ENCODE peak calls at places on chromosomes 3 and 15, in nine cellular contexts. E, Z, S, K, J, Y, P, Q and F are unnamed samples.

GRCh38 chr3:29949131-29949530 is 657.3 kb upstream of the TGFBR2 start:
- DNase-seq in J (no peak), S (no peak), Y (no peak), Z (no peak), P (no peak), K (no peak), Q (no peak), E (no peak), F (no peak)

GRCh38 chr3:58719684-58720083 is 53.1 kb upstream of the FAM3D start:
- DNase-seq in E (no peak), K (no peak), S (peak), Q (no peak), P (no peak), J (no peak), Y (no peak), Z (no peak), F (no peak)

GRCh38 chr15:29541309-29541708 is 271.7 kb upstream of the NSMCE3 start:
- DNase-seq in P (no peak), S (no peak), Q (no peak), Y (no peak), K (no peak), Z (no peak), E (no peak), J (no peak), F (no peak)

GRCh38 chr15:99158626-99159412 is 53.9 kb downstream of the SYNM start:
- DNase-seq in Y (no peak), K (no peak), J (no peak), Q (no peak), Z (no peak), S (no peak), E (no peak), P (no peak), F (no peak)

GRCh38 chr15:88658070-88658965 is 19.5 kb downstream of the ISG20 start:
- DNase-seq in Y (no peak), S (no peak), Q (no peak), E (no peak), K (no peak), Z (peak), P (no peak), J (no peak), F (no peak)

GRCh38 chr15:70906842-70907241 is 14.2 kb downstream of the LRRC49 start:
- DNase-seq in J (no peak), E (no peak), P (no peak), K (no peak), Q (no peak), Z (no peak), Y (no peak), S (no peak), F (no peak)

GRCh38 chr3:121752261-121752660 is 2.7 kb upstream of the GOLGB1 start:
- DNase-seq in Y (no peak), S (no peak), Z (no peak), K (no peak), P (no peak), E (no peak), Q (no peak), J (no peak), F (no peak)

GRCh38 chr3:175879417-175879816 is 1020.3 kb downstream of the NAALADL2 start:
- DNase-seq in S (no peak), Y (no peak), J (no peak), K (no peak), Q (no peak), P (no peak), Z (no peak), E (no peak), F (no peak)

GRCh38 chr3:53702776-53703175 is 143.4 kb downstream of the CHDH start:
- DNase-seq in P (no peak), Y (no peak), E (no peak), Q (no peak), K (no peak), J (no peak), Z (no peak), S (no peak), F (no peak)

GRCh38 chr3:192929755-192930491 is 12.3 kb upstream of the MB21D2 start:
- DNase-seq in E (no peak), Y (no peak), P (no peak), J (no peak), S (peak), Q (no peak), Z (no peak), K (no peak), F (no peak)

GRCh38 chr3:186239321-186239720 is 122.7 kb downstream of the DGKG start:
- DNase-seq in E (peak), J (no peak), S (peak), Y (no peak), Q (peak), P (no peak), Z (no peak), K (no peak), F (peak)

GRCh38 chr15:72751751-72752455 is 31.7 kb downstream of the ADPGK start:
- DNase-seq in Q (no peak), S (no peak), K (no peak), J (no peak), E (no peak), P (no peak), Y (no peak), Z (no peak), F (no peak)

GRCh38 chr15:27399236-27399635 is 428.3 kb downstream of the GABRG3 start:
- DNase-seq in K (no peak), J (no peak), Y (no peak), Z (no peak), P (no peak), Q (no peak), E (no peak), S (no peak), F (no peak)

GRCh38 chr15:40859206-40859851 is 14.7 kb downstream of the RHOV start:
- DNase-seq in Z (peak), E (peak), Y (peak), S (peak), J (peak), P (peak), Q (peak), K (peak), F (peak)

GRCh38 chr3:146496246-146496645 is 26.9 kb upstream of the PLSCR2 start:
- DNase-seq in K (no peak), P (no peak), J (no peak), S (no peak), E (no peak), Z (no peak), Y (no peak), Q (no peak), F (no peak)

GRCh38 chr3:37910666-37911400 is 49.2 kb downstream of the CTDSPL start:
- DNase-seq in P (no peak), K (no peak), Q (no peak), S (no peak), J (no peak), Y (no peak), Z (no peak), E (no peak), F (no peak)

GRCh38 chr3:182212479-182213076 is 500.9 kb downstream of the SOX2 start:
- DNase-seq in J (no peak), S (peak), Y (no peak), K (no peak), Q (no peak), P (no peak), E (peak), Z (no peak), F (peak)

GRCh38 chr3:131543714-131544113 is 40.9 kb upstream of the MRPL3 start:
- DNase-seq in Y (no peak), S (peak), P (no peak), E (peak), J (no peak), Z (no peak), K (no peak), Q (no peak), F (peak)

GRCh38 chr3:59320080-59320479 is 270.3 kb upstream of the CFAP20DC start:
- DNase-seq in Q (no peak), E (peak), P (no peak), J (no peak), Y (no peak), K (no peak), Z (no peak), S (no peak), F (no peak)

GRCh38 chr3:151383956-151384355 is 597 bp downstream of the P2RY12 start:
- DNase-seq in E (no peak), Y (no peak), K (no peak), S (no peak), J (no peak), Z (no peak), P (no peak), Q (no peak), F (no peak)

GRCh38 chr3:74443102-74443501 is 171.4 kb downstream of the CNTN3 start:
- DNase-seq in J (no peak), E (no peak), K (no peak), Z (no peak), S (no peak), P (no peak), Y (no peak), Q (no peak), F (no peak)

GRCh38 chr3:196499061-196499460 is 4.5 kb downstream of the RNF168 start:
- DNase-seq in J (no peak), P (no peak), Z (no peak), E (no peak), K (no peak), Y (no peak), S (peak), Q (no peak), F (no peak)

GRCh38 chr3:42066516-42067181 is 24.5 kb upstream of the TRAK1 start:
- DNase-seq in E (no peak), Q (no peak), S (no peak), K (no peak), P (no peak), Y (no peak), J (no peak), Z (no peak), F (no peak)

GRCh38 chr3:29597376-29598008 is 316.6 kb downstream of the RBMS3 start:
- DNase-seq in Q (no peak), P (no peak), Y (no peak), S (no peak), K (no peak), E (no peak), J (no peak), Z (no peak), F (no peak)

GRCh38 chr15:90178468-90179435 is 22.4 kb upstream of the SEMA4B start:
- DNase-seq in J (no peak), P (no peak), S (no peak), K (no peak), Z (no peak), Q (no peak), E (no peak), Y (no peak), F (no peak)

GRCh38 chr3:39414421-39414907 is 7.9 kb downstream of the RPSA start:
- DNase-seq in S (no peak), J (no peak), Y (no peak), P (no peak), Q (no peak), K (no peak), Z (no peak), E (peak), F (no peak)

GRCh38 chr3:72597756-72598195 is 250.5 kb downstream of the SHQ1 start:
- DNase-seq in E (peak), Z (no peak), K (no peak), Y (no peak), P (no peak), Q (peak), S (no peak), J (peak), F (no peak)

GRCh38 chr15:63236272-63236671 is 41.1 kb upstream of the APH1B start:
- DNase-seq in Y (no peak), E (peak), Q (no peak), K (no peak), J (no peak), P (no peak), Z (no peak), S (peak), F (no peak)

GRCh38 chr3:146145642-146146041 is 15.3 kb downstream of the PLOD2 start:
- DNase-seq in Q (no peak), P (no peak), Z (no peak), J (no peak), E (no peak), S (no peak), K (no peak), Y (no peak), F (no peak)

GRCh38 chr15:50166216-50166615 is 15.8 kb upstream of the SLC27A2 start:
- DNase-seq in Y (no peak), Z (no peak), P (no peak), E (peak), Q (no peak), S (peak), K (no peak), J (no peak), F (no peak)